ENCODE peak calls at places on chromosomes 11 and 22, in seven cellular contexts. A is HCT116, W is left lung, X is GM23248, E is tibial nerve, B is adrenal gland, H is mesenchymal stem cell. K is an unnamed sample.

GRCh38 chr22:39898997-39899396 is 1.9 kb upstream of the GRAP2 start:
- DNase-seq in H (no peak), E (no peak), W (no peak), A (no peak), X (no peak), B (no peak), K (peak; percentile 97)

GRCh38 chr11:65213322-65214211 is 31.8 kb downstream of the CAPN1 start:
- DNase-seq in A (no peak), X (no peak), H (no peak), B (peak; percentile 14), E (no peak), W (no peak), K (no peak)

GRCh38 chr11:25970726-25971508 is 361.0 kb upstream of the ANO3 start:
- DNase-seq in W (no peak), E (no peak), H (no peak), X (no peak), A (no peak), B (no peak), K (no peak)

GRCh38 chr11:113728814-113729213 is 22.7 kb upstream of the TMPRSS5 start:
- DNase-seq in H (no peak), B (peak; percentile 20), X (no peak), A (no peak), W (no peak), E (no peak), K (no peak)

GRCh38 chr22:42173183-42173926 is 42.7 kb upstream of the CYP2D6 start:
- DNase-seq in B (no peak), E (no peak), H (peak; percentile 41), A (no peak), W (no peak), X (no peak), K (no peak)

GRCh38 chr11:125494033-125494364 is 2.1 kb downstream of the FEZ1 start:
- DNase-seq in B (no peak), E (no peak), A (no peak), H (no peak), X (no peak), W (no peak), K (no peak)

GRCh38 chr11:10451399-10452116 is 3.5 kb upstream of the AMPD3 start:
- DNase-seq in B (peak; percentile 71), X (no peak), A (no peak), W (no peak), H (no peak), E (no peak), K (no peak)

GRCh38 chr22:41242396-41243117 is 1.8 kb upstream of the CHADL start:
- DNase-seq in H (peak; percentile 17), X (peak; percentile 30), W (no peak), E (no peak), B (no peak), A (no peak), K (no peak)

GRCh38 chr11:125980421-125980820 is 34.6 kb downstream of the VSIG10L2 start:
- DNase-seq in B (no peak), A (no peak), W (no peak), H (no peak), X (no peak), E (no peak), K (no peak)

GRCh38 chr11:9250139-9250582 is 15.0 kb downstream of the DENND5A start:
- DNase-seq in E (no peak), H (no peak), A (no peak), X (no peak), W (no peak), B (no peak), K (peak; percentile 77)

GRCh38 chr11:112279901-112280267 is 19.2 kb upstream of the PLET1 start:
- DNase-seq in A (no peak), E (peak; percentile 74), X (peak; percentile 69), H (peak; percentile 58), B (peak; percentile 41), W (peak; percentile 74), K (peak; percentile 17)

GRCh38 chr11:8015753-8016239 is 28.7 kb downstream of the EIF3F start:
- DNase-seq in E (no peak), W (no peak), A (no peak), H (peak; percentile 32), X (peak; percentile 76), B (no peak), K (no peak)

GRCh38 chr11:35864131-35864530 is 79.7 kb upstream of the LDLRAD3 start:
- DNase-seq in W (no peak), E (no peak), H (no peak), B (no peak), A (no peak), X (no peak), K (no peak)

GRCh38 chr11:118401151-118401879 is at the start of gene ATP5MG:
- DNase-seq in W (peak; percentile 92), H (peak; percentile 90), B (peak; percentile 92), X (peak; percentile 98), A (peak; percentile 81), E (peak; percentile 80), K (peak; percentile 93)

GRCh38 chr11:24560324-24560723 is 63.5 kb downstream of the LUZP2 start:
- DNase-seq in A (no peak), B (no peak), W (no peak), E (no peak), X (no peak), H (no peak), K (no peak)

GRCh38 chr11:126080206-126080941 is 17.7 kb upstream of the CDON start:
- DNase-seq in H (no peak), A (no peak), X (peak; percentile 47), E (no peak), W (no peak), B (no peak), K (no peak)

GRCh38 chr11:129383060-129383459 is 7.4 kb downstream of the BARX2 start:
- DNase-seq in B (no peak), E (no peak), A (no peak), X (no peak), W (no peak), H (no peak), K (no peak)

GRCh38 chr11:131907371-131907770 is 537.0 kb downstream of the NTM start:
- DNase-seq in B (no peak), W (no peak), X (no peak), A (no peak), H (no peak), E (no peak), K (no peak)

GRCh38 chr11:94732617-94733292 is 35.4 kb upstream of the AMOTL1 start:
- DNase-seq in E (no peak), H (peak; percentile 91), W (no peak), X (peak; percentile 42), B (peak; percentile 43), A (no peak), K (no peak)

GRCh38 chr11:17473071-17473744 is 3.4 kb downstream of the ABCC8 start:
- DNase-seq in E (no peak), H (peak; percentile 30), B (no peak), W (no peak), A (peak; percentile 68), X (peak; percentile 5), K (no peak)

GRCh38 chr11:66280428-66280827 is 2.5 kb downstream of the CNIH2 start:
- DNase-seq in B (no peak), H (no peak), X (no peak), W (no peak), E (no peak), A (no peak), K (no peak)

GRCh38 chr11:74634537-74634936 is 42.2 kb downstream of the POLD3 start:
- DNase-seq in H (peak; percentile 38), E (no peak), B (peak; percentile 36), W (no peak), A (peak; percentile 71), X (peak; percentile 58), K (no peak)

GRCh38 chr11:77801477-77801876 is 19.0 kb downstream of the RSF1 start:
- DNase-seq in W (no peak), A (no peak), X (no peak), B (no peak), E (no peak), H (no peak), K (no peak)

GRCh38 chr11:114651145-114651718 is 27.1 kb upstream of the NXPE2 start:
- DNase-seq in X (no peak), H (no peak), B (no peak), A (no peak), W (no peak), E (no peak), K (no peak)

GRCh38 chr11:67486481-67487195 is 3.8 kb downstream of the AIP start:
- DNase-seq in A (no peak), B (no peak), E (no peak), X (no peak), H (no peak), W (no peak), K (peak; percentile 87)

GRCh38 chr11:122902951-122903350 is 20.4 kb downstream of the JHY start:
- DNase-seq in A (no peak), E (no peak), X (no peak), H (no peak), B (no peak), W (no peak), K (no peak)

GRCh38 chr11:82864268-82864667 is 36.0 kb downstream of the PRCP start:
- DNase-seq in B (peak; percentile 86), W (peak; percentile 68), E (peak; percentile 69), A (peak; percentile 32), H (peak; percentile 45), X (peak; percentile 68), K (no peak)

GRCh38 chr11:47494996-47495855 is 46.3 kb upstream of the RAPSN start:
- DNase-seq in H (peak; percentile 79), E (no peak), A (no peak), X (peak; percentile 79), W (no peak), B (no peak), K (no peak)
- H3K4me1 ChIP-seq in H (peaks cover 3% of the 10 kb centered on the region), E (peaks cover 35% of the 10 kb centered on the region), A (no peaks in the 10 kb centered on the region), X (peaks cover 25% of the 10 kb centered on the region), W (peaks cover 6% of the 10 kb centered on the region), B (peaks cover 17% of the 10 kb centered on the region), K (peaks cover 21% of the 10 kb centered on the region)

GRCh38 chr22:37511368-37512104 is 7.7 kb downstream of the CARD10 start:
- DNase-seq in W (no peak), H (no peak), A (no peak), B (no peak), E (no peak), X (no peak), K (no peak)
- H3K4me1 ChIP-seq in W (peaks cover 14% of the 10 kb centered on the region), H (peaks cover 53% of the 10 kb centered on the region), A (peaks cover 44% of the 10 kb centered on the region), B (peaks cover 14% of the 10 kb centered on the region), E (peaks cover 43% of the 10 kb centered on the region), X (peaks cover 11% of the 10 kb centered on the region), K (no peaks in the 10 kb centered on the region)

DNA sequence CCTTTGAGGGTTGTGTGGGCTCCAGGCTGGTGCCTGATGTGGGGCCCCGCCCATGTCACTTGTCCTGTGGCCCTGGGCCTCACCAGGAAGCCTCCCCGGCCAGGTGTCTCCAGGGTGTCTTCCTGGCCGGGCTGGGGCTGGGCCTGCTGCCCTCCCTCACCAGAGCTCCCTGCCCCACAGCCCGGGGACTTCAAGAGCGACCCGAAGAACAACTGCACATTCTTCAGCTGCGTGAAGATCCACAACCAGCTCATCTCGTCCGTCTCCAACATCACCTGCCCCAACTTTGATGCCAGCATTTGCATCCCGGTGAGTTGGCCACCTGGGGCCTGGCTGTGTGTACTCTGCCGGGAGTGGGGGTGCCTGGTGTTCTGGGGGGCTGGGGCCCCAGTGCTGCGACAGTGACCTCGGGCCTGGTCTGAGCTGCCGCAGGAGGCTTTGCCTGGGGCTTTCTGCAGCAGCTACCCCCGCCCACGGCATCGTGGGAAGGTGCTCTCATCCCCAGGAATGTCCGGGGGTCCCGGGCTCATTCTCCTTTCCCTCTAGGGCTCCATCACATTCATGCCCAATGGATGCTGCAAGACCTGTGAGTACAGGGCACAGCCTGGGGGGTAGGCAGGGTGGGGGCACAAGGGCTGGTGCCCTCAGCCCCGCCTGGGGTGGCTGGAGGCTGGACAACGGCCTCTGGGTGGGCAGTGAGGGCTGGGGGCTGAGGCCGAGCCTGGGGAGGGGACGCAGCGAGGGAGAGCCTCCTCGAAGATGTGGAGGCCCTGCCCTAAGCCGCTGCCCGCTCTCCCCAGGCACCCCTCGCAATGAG is 34.6 kb downstream of the MUC2 start:
- DNase-seq in E (no peak), A (no peak), W (no peak), H (no peak), X (no peak), B (no peak), K (no peak)
- H3K4me1 ChIP-seq in E (no peaks in the 10 kb centered on the region), A (no peaks in the 10 kb centered on the region), W (no peaks in the 10 kb centered on the region), H (no peaks in the 10 kb centered on the region), X (no peaks in the 10 kb centered on the region), B (no peaks in the 10 kb centered on the region), K (no peaks in the 10 kb centered on the region)

GRCh38 chr11:73478737-73479347 is 102.6 kb downstream of the RELT start:
- DNase-seq in H (peak; percentile 54), X (peak; percentile 71), A (peak; percentile 26), E (no peak), W (no peak), B (no peak), K (no peak)
- H3K4me1 ChIP-seq in H (no peaks in the 10 kb centered on the region), X (peaks cover 13% of the 10 kb centered on the region), A (peaks cover 9% of the 10 kb centered on the region), E (no peaks in the 10 kb centered on the region), W (no peaks in the 10 kb centered on the region), B (no peaks in the 10 kb centered on the region), K (no peaks in the 10 kb centered on the region)